ENCODE peak calls at places on chromosomes 5 and 9, in four cellular contexts. N is progenitor cell of endocrine pancreas, F is globus pallidus, V is renal cortical epithelial cell. G is an unnamed sample.

GRCh38 chr9:22142681-22143080 is 133.6 kb upstream of the CDKN2B start:
- DNase-seq in N (no peak), F (no peak), V (no peak), G (no peak)

GRCh38 chr9:87270241-87271234 is 227.1 kb upstream of the DAPK1 start:
- DNase-seq in N (no peak), F (no peak), V (peak), G (no peak)

GRCh38 chr9:112604790-112605189 is 113.1 kb downstream of the INIP start:
- DNase-seq in N (no peak), F (no peak), V (no peak), G (no peak)

GRCh38 chr5:133694181-133694831 is 82.0 kb upstream of the FSTL4 start:
- DNase-seq in N (no peak), F (no peak), V (no peak), G (no peak)

GRCh38 chr5:134135091-134135655 is 20.7 kb downstream of the TCF7 start:
- DNase-seq in N (no peak), F (no peak), V (no peak), G (no peak)

GRCh38 chr5:176186107-176186506 is 52.1 kb upstream of the SIMC1 start:
- DNase-seq in N (no peak), F (no peak), V (no peak), G (no peak)

GRCh38 chr5:90344693-90345092 is 64.9 kb downstream of the CETN3 start:
- DNase-seq in N (no peak), F (no peak), V (no peak), G (no peak)

GRCh38 chr5:89566340-89566739 is 683.4 kb upstream of the MEF2C start:
- DNase-seq in N (no peak), F (no peak), V (no peak), G (no peak)

GRCh38 chr5:65800775-65801174 is 78.8 kb downstream of the NLN start:
- DNase-seq in N (no peak), F (no peak), V (no peak), G (no peak)

GRCh38 chr9:99814359-99814758 is 7.3 kb upstream of the NR4A3 start:
- DNase-seq in N (no peak), F (no peak), V (no peak), G (no peak)

GRCh38 chr5:141656396-141656795 is 5.2 kb upstream of the FCHSD1 start:
- DNase-seq in N (no peak), F (no peak), V (no peak), G (no peak)

GRCh38 chr9:136330406-136330990 is 3.2 kb downstream of the GPSM1 start:
- DNase-seq in N (no peak), F (no peak), V (no peak), G (no peak)

GRCh38 chr5:180491496-180491895 is 2.7 kb upstream of the CNOT6 start:
- DNase-seq in N (no peak), F (no peak), V (no peak), G (no peak)

GRCh38 chr9:136403538-136403914 is 3.6 kb upstream of the SNAPC4 start:
- DNase-seq in N (no peak), F (no peak), V (no peak), G (no peak)

GRCh38 chr5:172952034-172952511 is 7.2 kb upstream of the RPL26L1 start:
- DNase-seq in N (no peak), F (no peak), V (no peak), G (no peak)

GRCh38 chr5:71705416-71705815 is 13.7 kb upstream of the CARTPT start:
- DNase-seq in N (no peak), F (no peak), V (no peak), G (no peak)